ENCODE peak calls at places on chromosomes 16 and 17, in ten cellular contexts. P, S, H, R, D, Q, B, G, W and A are unnamed samples.
A peak's percentile ranks its signal among the peaks of the same experiment; 100 is the strongest.

GRCh38 chr16:72995151-72995881 is 52.6 kb downstream of the ZFHX3 start:
- DNase-seq in P (peak; percentile 60), S (peak; percentile 65), H (no peak), R (peak; percentile 34), D (peak; percentile 70), Q (no peak), B (no peak), G (no peak), W (peak; percentile 56), A (peak; percentile 4)

GRCh38 chr17:57724038-57724728 is 20.9 kb downstream of the CCDC182 start:
- DNase-seq in P (no peak), S (peak; percentile 77), H (no peak), R (no peak), D (no peak), Q (no peak), B (no peak), G (no peak), W (no peak), A (no peak)

GRCh38 chr17:80888276-80889160 is 103.1 kb upstream of the CHMP6 start:
- DNase-seq in P (no peak), S (no peak), H (no peak), R (no peak), D (no peak), Q (no peak), B (no peak), G (no peak), W (no peak), A (no peak)

GRCh38 chr17:29005936-29006438 is at the start of gene SEZ6:
- DNase-seq in P (peak; percentile 93), S (peak; percentile 92), H (peak; percentile 49), R (peak; percentile 68), D (peak; percentile 96), Q (peak; percentile 51), B (peak; percentile 32), G (peak; percentile 47), W (peak; percentile 79), A (peak; percentile 88)

GRCh38 chr17:65035191-65035590 is 21.3 kb downstream of the GNA13 start:
- DNase-seq in P (no peak), S (no peak), H (no peak), R (no peak), D (no peak), Q (peak; percentile 47), B (no peak), G (no peak), W (no peak), A (peak; percentile 16)

GRCh38 chr16:46673320-46674013 is 15.5 kb downstream of the VPS35 start:
- DNase-seq in P (peak; percentile 84), S (peak; percentile 77), H (peak; percentile 17), R (peak; percentile 81), D (peak; percentile 59), Q (peak; percentile 77), B (peak; percentile 12), G (peak; percentile 44), W (peak; percentile 74), A (peak; percentile 65)

GRCh38 chr16:57394444-57394843 is 10.1 kb upstream of the CCL17 start:
- DNase-seq in P (no peak), S (no peak), H (no peak), R (no peak), D (no peak), Q (peak; percentile 42), B (no peak), G (no peak), W (no peak), A (peak; percentile 42)

GRCh38 chr16:3825103-3825502 is 55.4 kb downstream of the CREBBP start:
- DNase-seq in P (no peak), S (no peak), H (no peak), R (no peak), D (no peak), Q (peak; percentile 54), B (no peak), G (no peak), W (no peak), A (no peak)

GRCh38 chr17:57544381-57544780 is 200.7 kb downstream of the CCDC182 start:
- DNase-seq in P (no peak), S (peak; percentile 91), H (no peak), R (no peak), D (no peak), Q (no peak), B (no peak), G (no peak), W (no peak), A (no peak)

GRCh38 chr17:39996789-39997188 is 16.2 kb downstream of the PSMD3 start:
- DNase-seq in P (no peak), S (no peak), H (no peak), R (no peak), D (no peak), Q (no peak), B (no peak), G (no peak), W (no peak), A (no peak)

GRCh38 chr17:17568772-17569195 is 22.7 kb downstream of the PEMT start:
- DNase-seq in P (peak; percentile 88), S (peak; percentile 85), H (peak; percentile 27), R (peak; percentile 48), D (peak; percentile 92), Q (peak; percentile 54), B (no peak), G (peak; percentile 15), W (peak; percentile 95), A (peak; percentile 71)

GRCh38 chr16:48106445-48106844 is 49.3 kb downstream of the ABCC12 start:
- DNase-seq in P (no peak), S (no peak), H (no peak), R (no peak), D (no peak), Q (no peak), B (no peak), G (no peak), W (no peak), A (no peak)

GRCh38 chr17:76485569-76485968 is 15.7 kb downstream of the RHBDF2 start:
- DNase-seq in P (no peak), S (no peak), H (no peak), R (no peak), D (no peak), Q (peak; percentile 65), B (no peak), G (no peak), W (no peak), A (no peak)

GRCh38 chr17:80063815-80064585 is 27.6 kb downstream of the CCDC40 start:
- DNase-seq in P (no peak), S (no peak), H (no peak), R (no peak), D (no peak), Q (peak; percentile 81), B (no peak), G (no peak), W (peak; percentile 93), A (peak; percentile 4)

GRCh38 chr17:29590979-29591736 is 1.7 kb upstream of the GIT1 start:
- DNase-seq in P (peak; percentile 75), S (peak; percentile 94), H (no peak), R (peak; percentile 61), D (peak; percentile 85), Q (peak; percentile 52), B (no peak), G (peak; percentile 34), W (peak; percentile 91), A (no peak)

GRCh38 chr17:45016823-45017222 is 34.6 kb downstream of the DCAKD start:
- DNase-seq in P (no peak), S (peak; percentile 93), H (no peak), R (peak; percentile 26), D (no peak), Q (no peak), B (no peak), G (no peak), W (peak; percentile 43), A (peak; percentile 44)

GRCh38 chr16:11349599-11350276 is 4.5 kb downstream of the RMI2 start:
- DNase-seq in P (no peak), S (peak; percentile 13), H (no peak), R (no peak), D (no peak), Q (peak; percentile 82), B (no peak), G (no peak), W (no peak), A (no peak)

GRCh38 chr16:89102035-89102776 is 8.6 kb downstream of the ACSF3 start:
- DNase-seq in P (no peak), S (no peak), H (no peak), R (no peak), D (no peak), Q (no peak), B (no peak), G (no peak), W (no peak), A (no peak)

GRCh38 chr16:2518823-2519710 is 1.1 kb upstream of the AMDHD2 start:
- DNase-seq in P (no peak), S (no peak), H (no peak), R (no peak), D (no peak), Q (no peak), B (no peak), G (no peak), W (no peak), A (no peak)

GRCh38 chr17:82767041-82767754 is 15.3 kb downstream of the TBCD start:
- DNase-seq in P (peak; percentile 80), S (peak; percentile 72), H (no peak), R (peak; percentile 70), D (peak; percentile 79), Q (peak; percentile 60), B (no peak), G (no peak), W (peak; percentile 65), A (peak; percentile 72)

GRCh38 chr17:29594441-29595090 is 1.6 kb downstream of the ANKRD13B start:
- DNase-seq in P (no peak), S (no peak), H (no peak), R (no peak), D (no peak), Q (no peak), B (no peak), G (no peak), W (no peak), A (no peak)

GRCh38 chr16:21130811-21131210 is 19.8 kb downstream of the DNAH3 start:
- DNase-seq in P (no peak), S (no peak), H (no peak), R (no peak), D (no peak), Q (no peak), B (no peak), G (no peak), W (no peak), A (no peak)

GRCh38 chr16:68022278-68022727 is 729 bp downstream of the DDX28 start:
- DNase-seq in P (no peak), S (no peak), H (no peak), R (no peak), D (no peak), Q (no peak), B (no peak), G (no peak), W (no peak), A (no peak)

GRCh38 chr17:58328195-58329034 is at the start of gene TSPOAP1:
- DNase-seq in P (peak; percentile 94), S (peak; percentile 87), H (no peak), R (peak; percentile 93), D (peak; percentile 94), Q (no peak), B (peak; percentile 46), G (peak; percentile 61), W (no peak), A (peak; percentile 91)

GRCh38 chr17:38914741-38915638 is 10.4 kb upstream of the LASP1NB start:
- DNase-seq in P (no peak), S (no peak), H (no peak), R (no peak), D (peak; percentile 58), Q (no peak), B (no peak), G (no peak), W (no peak), A (no peak)

GRCh38 chr17:31496601-31497000 is 105.1 kb downstream of the RAB11FIP4 start:
- DNase-seq in P (no peak), S (no peak), H (no peak), R (no peak), D (no peak), Q (no peak), B (no peak), G (no peak), W (no peak), A (no peak)

GRCh38 chr16:68786685-68787418 is 49.8 kb downstream of the CDH1 start:
- DNase-seq in P (no peak), S (no peak), H (no peak), R (no peak), D (no peak), Q (peak; percentile 25), B (no peak), G (no peak), W (no peak), A (no peak)

GRCh38 chr16:87582221-87582965 is 19.9 kb upstream of the JPH3 start:
- DNase-seq in P (no peak), S (no peak), H (no peak), R (no peak), D (no peak), Q (peak; percentile 85), B (no peak), G (no peak), W (no peak), A (no peak)